ENCODE peak calls at places on chromosomes 2 and 18, in seven cellular contexts. One of them, this sample, is unnamed.

GRCh38 chr18:42892181-42892580 is 223.3 kb downstream of the RIT2 start:
- DNase-seq in WTC11: no peak
- DNase-seq in type B pancreatic cell: no peak
- DNase-seq in HCEC 1CT: no peak
- DNase-seq in GM13977: no peak
- DNase-seq in SK-N-SH: no peak
- DNase-seq in neural crest cell: no peak
- DNase-seq in this sample: no peak

GRCh38 chr2:143575340-143575739 is 446.1 kb downstream of the ARHGAP15 start:
- DNase-seq in WTC11: peak
- DNase-seq in type B pancreatic cell: no peak
- DNase-seq in HCEC 1CT: peak
- DNase-seq in GM13977: no peak
- DNase-seq in SK-N-SH: no peak
- DNase-seq in neural crest cell: no peak
- DNase-seq in this sample: no peak

GRCh38 chr2:191486584-191487320 is 191.2 kb upstream of the NABP1 start:
- DNase-seq in WTC11: no peak
- DNase-seq in type B pancreatic cell: no peak
- DNase-seq in HCEC 1CT: peak
- DNase-seq in GM13977: no peak
- DNase-seq in SK-N-SH: no peak
- DNase-seq in neural crest cell: no peak
- DNase-seq in this sample: no peak

GRCh38 chr2:117693166-117693565 is 121.3 kb upstream of the DDX18 start:
- DNase-seq in WTC11: no peak
- DNase-seq in type B pancreatic cell: no peak
- DNase-seq in HCEC 1CT: no peak
- DNase-seq in GM13977: no peak
- DNase-seq in SK-N-SH: peak
- DNase-seq in neural crest cell: no peak
- DNase-seq in this sample: no peak

GRCh38 chr2:124547700-124548099 is 522.6 kb downstream of the CNTNAP5 start:
- DNase-seq in WTC11: no peak
- DNase-seq in type B pancreatic cell: no peak
- DNase-seq in HCEC 1CT: no peak
- DNase-seq in GM13977: no peak
- DNase-seq in SK-N-SH: no peak
- DNase-seq in neural crest cell: no peak
- DNase-seq in this sample: no peak

GRCh38 chr2:13021470-13021957 is 304.8 kb downstream of the TRIB2 start:
- DNase-seq in WTC11: no peak
- DNase-seq in type B pancreatic cell: no peak
- DNase-seq in HCEC 1CT: no peak
- DNase-seq in GM13977: no peak
- DNase-seq in SK-N-SH: peak
- DNase-seq in neural crest cell: no peak
- DNase-seq in this sample: no peak

GRCh38 chr2:39289609-39290008 is 45.8 kb upstream of the CDKL4 start:
- DNase-seq in WTC11: no peak
- DNase-seq in type B pancreatic cell: no peak
- DNase-seq in HCEC 1CT: peak
- DNase-seq in GM13977: no peak
- DNase-seq in SK-N-SH: no peak
- DNase-seq in neural crest cell: no peak
- DNase-seq in this sample: no peak

GRCh38 chr2:45833968-45834344 is 182.5 kb downstream of the PRKCE start:
- DNase-seq in WTC11: no peak
- DNase-seq in type B pancreatic cell: no peak
- DNase-seq in HCEC 1CT: no peak
- DNase-seq in GM13977: peak
- DNase-seq in SK-N-SH: no peak
- DNase-seq in neural crest cell: no peak
- DNase-seq in this sample: no peak

GRCh38 chr2:134458454-134458853 is 204.6 kb downstream of the MGAT5 start:
- DNase-seq in WTC11: no peak
- DNase-seq in type B pancreatic cell: no peak
- DNase-seq in HCEC 1CT: no peak
- DNase-seq in GM13977: no peak
- DNase-seq in SK-N-SH: no peak
- DNase-seq in neural crest cell: no peak
- DNase-seq in this sample: peak

GRCh38 chr2:229679393-229680125 is 34.8 kb downstream of the DNER start:
- DNase-seq in WTC11: no peak
- DNase-seq in type B pancreatic cell: no peak
- DNase-seq in HCEC 1CT: no peak
- DNase-seq in GM13977: no peak
- DNase-seq in SK-N-SH: no peak
- DNase-seq in neural crest cell: no peak
- DNase-seq in this sample: no peak

GRCh38 chr2:158676696-158677095 is 118.4 kb upstream of the DAPL1 start:
- DNase-seq in WTC11: no peak
- DNase-seq in type B pancreatic cell: no peak
- DNase-seq in HCEC 1CT: no peak
- DNase-seq in GM13977: no peak
- DNase-seq in SK-N-SH: no peak
- DNase-seq in neural crest cell: no peak
- DNase-seq in this sample: no peak

GRCh38 chr2:63465633-63466032 is 122.6 kb downstream of the WDPCP start:
- DNase-seq in WTC11: no peak
- DNase-seq in type B pancreatic cell: no peak
- DNase-seq in HCEC 1CT: no peak
- DNase-seq in GM13977: no peak
- DNase-seq in SK-N-SH: no peak
- DNase-seq in neural crest cell: no peak
- DNase-seq in this sample: no peak

GRCh38 chr18:49162226-49162848 is 211.6 kb upstream of the SMAD7 start:
- DNase-seq in WTC11: no peak
- DNase-seq in type B pancreatic cell: no peak
- DNase-seq in HCEC 1CT: no peak
- DNase-seq in GM13977: no peak
- DNase-seq in SK-N-SH: no peak
- DNase-seq in neural crest cell: no peak
- DNase-seq in this sample: no peak

GRCh38 chr2:128329607-128330006 is 10.9 kb upstream of the HS6ST1 start:
- DNase-seq in WTC11: no peak
- DNase-seq in type B pancreatic cell: no peak
- DNase-seq in HCEC 1CT: no peak
- DNase-seq in GM13977: no peak
- DNase-seq in SK-N-SH: no peak
- DNase-seq in neural crest cell: no peak
- DNase-seq in this sample: no peak

GRCh38 chr2:37168217-37168981 is 11.6 kb upstream of the EIF2AK2 start:
- DNase-seq in WTC11: peak
- DNase-seq in type B pancreatic cell: no peak
- DNase-seq in HCEC 1CT: peak
- DNase-seq in GM13977: peak
- DNase-seq in SK-N-SH: peak
- DNase-seq in neural crest cell: no peak
- DNase-seq in this sample: no peak

GRCh38 chr2:70044290-70045040 is 42.8 kb upstream of the PCBP1 start:
- DNase-seq in WTC11: no peak
- DNase-seq in type B pancreatic cell: no peak
- DNase-seq in HCEC 1CT: no peak
- DNase-seq in GM13977: no peak
- DNase-seq in SK-N-SH: no peak
- DNase-seq in neural crest cell: no peak
- DNase-seq in this sample: no peak

GRCh38 chr2:228549390-228550007 is 368.0 kb upstream of the SPHKAP start:
- DNase-seq in WTC11: no peak
- DNase-seq in type B pancreatic cell: no peak
- DNase-seq in HCEC 1CT: no peak
- DNase-seq in GM13977: no peak
- DNase-seq in SK-N-SH: no peak
- DNase-seq in neural crest cell: no peak
- DNase-seq in this sample: no peak

GRCh38 chr2:7517122-7517487 is 599.9 kb downstream of the RNF144A start:
- DNase-seq in WTC11: no peak
- DNase-seq in type B pancreatic cell: no peak
- DNase-seq in HCEC 1CT: no peak
- DNase-seq in GM13977: no peak
- DNase-seq in SK-N-SH: peak
- DNase-seq in neural crest cell: no peak
- DNase-seq in this sample: no peak

GRCh38 chr2:75808039-75808438 is 97.3 kb upstream of the GCFC2 start:
- DNase-seq in WTC11: no peak
- DNase-seq in type B pancreatic cell: no peak
- DNase-seq in HCEC 1CT: no peak
- DNase-seq in GM13977: no peak
- DNase-seq in SK-N-SH: no peak
- DNase-seq in neural crest cell: no peak
- DNase-seq in this sample: no peak

GRCh38 chr2:54708584-54709340 is 14.7 kb upstream of the EML6 start:
- DNase-seq in WTC11: peak
- DNase-seq in type B pancreatic cell: no peak
- DNase-seq in HCEC 1CT: no peak
- DNase-seq in GM13977: no peak
- DNase-seq in SK-N-SH: no peak
- DNase-seq in neural crest cell: no peak
- DNase-seq in this sample: no peak

GRCh38 chr2:176664478-176664877 is 395.2 kb downstream of the MTX2 start:
- DNase-seq in WTC11: no peak
- DNase-seq in type B pancreatic cell: no peak
- DNase-seq in HCEC 1CT: no peak
- DNase-seq in GM13977: no peak
- DNase-seq in SK-N-SH: no peak
- DNase-seq in neural crest cell: no peak
- DNase-seq in this sample: no peak

GRCh38 chr18:42509702-42510424 is 554.8 kb downstream of the PIK3C3 start:
- DNase-seq in WTC11: no peak
- DNase-seq in type B pancreatic cell: no peak
- DNase-seq in HCEC 1CT: no peak
- DNase-seq in GM13977: no peak
- DNase-seq in SK-N-SH: no peak
- DNase-seq in neural crest cell: no peak
- DNase-seq in this sample: no peak

GRCh38 chr2:235754381-235755207 is 260.8 kb downstream of the AGAP1 start:
- DNase-seq in WTC11: no peak
- DNase-seq in type B pancreatic cell: no peak
- DNase-seq in HCEC 1CT: no peak
- DNase-seq in GM13977: no peak
- DNase-seq in SK-N-SH: no peak
- DNase-seq in neural crest cell: no peak
- DNase-seq in this sample: no peak

GRCh38 chr18:11316546-11316945 is 167.2 kb upstream of the PIEZO2 start:
- DNase-seq in WTC11: no peak
- DNase-seq in type B pancreatic cell: no peak
- DNase-seq in HCEC 1CT: peak
- DNase-seq in GM13977: no peak
- DNase-seq in SK-N-SH: no peak
- DNase-seq in neural crest cell: no peak
- DNase-seq in this sample: no peak

This sample was measured in mesenteric fat pad.